ENCODE peak calls at places on chromosomes 1 and 21, in eight cellular contexts. A is brain microvascular endothelial cell, L is hepatocyte, X is gastrocnemius medialis, W is BE2C, H is PC-3, K is fibroblast of villous mesenchyme, U is A549. Z is an unnamed sample.

GRCh38 chr1:116182019-116182714 is 71.0 kb downstream of the MAB21L3 start:
- DNase-seq in A (no peak), L (no peak), X (no peak), W (no peak), H (no peak), K (no peak), U (no peak), Z (no peak)

GRCh38 chr1:244680667-244681066 is 27.7 kb downstream of the DESI2 start:
- DNase-seq in A (no peak), L (no peak), X (no peak), W (no peak), H (no peak), K (no peak), U (no peak), Z (peak)

GRCh38 chr1:202553560-202554038 is 156.7 kb downstream of the SYT2 start:
- DNase-seq in A (peak), L (peak), X (no peak), W (no peak), H (no peak), K (peak), U (peak), Z (no peak)

GRCh38 chr21:35417762-35418161 is 368.7 kb upstream of the RUNX1 start:
- DNase-seq in A (no peak), L (no peak), X (no peak), W (no peak), H (no peak), K (no peak), U (no peak), Z (no peak)

GRCh38 chr1:36731226-36732037 is 248.7 kb upstream of the CSF3R start:
- DNase-seq in A (no peak), L (no peak), X (no peak), W (no peak), H (no peak), K (no peak), U (no peak), Z (no peak)

GRCh38 chr21:22145555-22145954 is 1147.3 kb downstream of the NCAM2 start:
- DNase-seq in A (no peak), L (no peak), X (no peak), W (no peak), H (no peak), K (no peak), U (no peak), Z (no peak)

GRCh38 chr1:161200992-161201827 is 957 bp upstream of the NDUFS2 start:
- DNase-seq in A (peak), L (no peak), X (peak), W (no peak), H (no peak), K (peak), U (no peak), Z (no peak)

GRCh38 chr21:29238967-29239289 is 59.8 kb upstream of the BACH1 start:
- DNase-seq in A (peak), L (no peak), X (no peak), W (no peak), H (no peak), K (peak), U (no peak), Z (no peak)

GRCh38 chr1:112614460-112615065 is 4.4 kb downstream of the ST7L start:
- DNase-seq in A (peak), L (peak), X (no peak), W (peak), H (peak), K (peak), U (peak), Z (peak)

GRCh38 chr1:225428879-225429455 is 1.1 kb upstream of the LBR start:
- DNase-seq in A (no peak), L (no peak), X (no peak), W (no peak), H (no peak), K (no peak), U (no peak), Z (no peak)

GRCh38 chr1:26597629-26598039 is 68.1 kb downstream of the RPS6KA1 start:
- DNase-seq in A (no peak), L (peak), X (no peak), W (no peak), H (peak), K (peak), U (peak), Z (peak)

GRCh38 chr1:48109390-48110009 is 112.3 kb upstream of the TRABD2B start:
- DNase-seq in A (peak), L (peak), X (no peak), W (peak), H (peak), K (peak), U (peak), Z (peak)

DNA sequence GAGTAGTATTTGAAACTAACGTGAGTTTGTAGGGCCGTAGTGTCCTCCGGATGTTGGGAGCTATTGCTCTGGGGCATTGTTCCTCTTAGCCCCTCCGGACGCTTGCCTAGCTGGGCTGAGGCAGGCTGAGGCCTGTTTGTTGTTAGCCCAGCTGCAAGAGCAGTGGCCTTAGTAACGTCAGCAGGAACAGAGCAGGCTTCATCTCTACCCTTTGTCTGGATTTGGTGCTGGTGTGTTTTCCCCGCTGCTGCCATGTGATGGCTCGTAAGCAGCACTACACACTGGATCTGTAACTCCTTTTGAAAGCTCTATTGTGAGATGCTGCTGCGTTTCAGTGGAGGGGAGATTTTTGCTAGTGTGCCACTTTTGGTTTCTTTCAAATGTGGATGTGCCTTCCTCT is 57.7 kb downstream of the DNM3 start:
- DNase-seq in A (no peak), L (no peak), X (no peak), W (no peak), H (no peak), K (no peak), U (no peak), Z (peak)
- H3K4me3 ChIP-seq in A (no peak), L (no peak), X (no peak), W (no peak), H (no peak), K (no peak), U (no peak), Z (no peak)

GRCh38 chr1:32963746-32964460 is 706 bp downstream of the RNF19B start:
- DNase-seq in A (peak), L (peak), X (peak), W (peak), H (peak), K (peak), U (peak), Z (peak)
- TF ChIP-seq CTCF in A (peak), L (no peak), X (no peak), W (no peak), H (no peak), K (no peak), U (no peak), Z (no peak)

DNA sequence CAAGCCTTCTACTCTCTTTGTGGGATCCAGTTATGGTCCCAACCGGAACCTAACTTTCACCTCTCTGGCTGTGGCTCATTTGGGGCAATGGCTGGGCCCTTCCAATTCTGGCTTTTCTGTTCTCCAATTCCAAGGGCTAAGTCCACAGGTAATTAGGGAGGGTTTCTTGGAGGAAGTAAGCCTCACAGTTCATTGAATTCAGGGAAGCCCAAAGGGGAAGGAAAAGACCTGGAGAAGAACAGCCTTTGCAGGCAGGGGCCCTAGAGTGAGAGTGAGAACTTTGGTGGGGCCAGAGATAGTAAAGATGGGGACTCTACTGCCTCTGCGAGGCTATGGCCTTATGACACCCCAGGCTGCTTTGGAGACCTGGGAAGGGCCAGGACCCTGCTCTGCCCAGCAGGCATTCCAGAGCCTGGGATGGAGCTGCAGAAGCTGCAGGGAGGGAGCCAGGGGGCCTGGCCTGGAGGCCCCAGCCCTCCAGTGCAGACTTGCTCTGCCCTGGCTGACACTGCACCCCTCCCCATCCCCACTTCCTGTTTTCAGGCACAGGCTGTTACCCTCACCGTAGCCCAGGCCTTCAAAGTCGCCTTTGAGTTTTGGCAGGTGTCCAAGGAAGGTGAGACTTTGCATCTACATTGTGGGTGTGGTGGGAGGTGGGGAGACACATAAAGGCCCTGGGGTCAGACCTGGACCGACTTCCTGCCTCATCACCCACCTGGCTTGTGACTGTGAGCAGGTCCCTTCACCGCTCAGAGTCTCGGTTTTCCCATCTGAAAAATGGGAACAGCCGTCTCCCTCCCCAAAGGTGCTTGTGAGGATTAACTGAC is 18.9 kb downstream of the LDLRAP1 start:
- DNase-seq in A (no peak), L (no peak), X (no peak), W (no peak), H (no peak), K (no peak), U (no peak), Z (peak)
- H3K4me3 ChIP-seq in A (no peak), L (no peak), X (no peak), W (no peak), H (no peak), K (no peak), U (no peak), Z (no peak)

GRCh38 chr1:87028576-87028975 is 114.1 kb downstream of the HS2ST1 start:
- DNase-seq in A (no peak), L (no peak), X (no peak), W (no peak), H (no peak), K (no peak), U (no peak), Z (no peak)

GRCh38 chr1:87030740-87031400 is 116.4 kb downstream of the HS2ST1 start:
- DNase-seq in A (no peak), L (no peak), X (no peak), W (no peak), H (no peak), K (no peak), U (no peak), Z (no peak)

DNA sequence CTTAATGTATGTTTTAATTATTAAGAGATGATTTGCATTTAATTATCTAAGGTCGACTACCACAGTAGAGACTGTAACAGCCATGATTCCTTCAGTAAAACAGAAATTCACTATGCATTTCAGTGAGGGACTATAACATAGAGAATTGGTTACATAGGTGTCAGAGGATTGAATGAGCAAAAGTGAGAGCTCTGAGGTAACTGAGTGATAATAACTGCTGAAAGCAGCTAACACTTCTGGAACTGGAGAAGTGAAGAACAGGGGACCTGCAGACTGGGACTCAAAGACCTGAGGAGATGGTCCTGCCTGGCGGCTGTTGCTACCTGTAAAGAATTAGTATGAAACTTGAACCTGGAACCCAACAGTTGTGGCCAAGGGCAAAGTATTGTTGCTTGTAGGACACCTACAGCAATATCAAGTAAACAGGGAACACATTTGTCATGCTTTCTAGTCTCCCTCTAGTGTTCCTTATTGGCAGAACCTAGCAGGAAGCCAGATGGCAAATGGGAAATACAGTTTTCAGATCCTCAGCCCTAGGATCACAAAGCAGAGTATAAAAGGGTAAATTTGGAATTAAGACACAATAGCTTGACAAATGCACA is 110.6 kb downstream of the HS2ST1 start:
- DNase-seq in A (peak), L (peak), X (no peak), W (no peak), H (peak), K (peak), U (peak), Z (peak)
- TF ChIP-seq CTCF in A (peak), L (peak), X (peak), W (peak), H (peak), K (peak), U (peak), Z (peak)

GRCh38 chr21:16070207-16070651 is 340.4 kb downstream of the USP25 start:
- DNase-seq in A (no peak), L (no peak), X (no peak), W (peak), H (peak), K (no peak), U (no peak), Z (no peak)

GRCh38 chr21:16071761-16072160 is 342.0 kb downstream of the USP25 start:
- DNase-seq in A (no peak), L (no peak), X (no peak), W (no peak), H (no peak), K (no peak), U (no peak), Z (no peak)

GRCh38 chr21:16072176-16072575 is 342.4 kb downstream of the USP25 start:
- DNase-seq in A (no peak), L (no peak), X (no peak), W (no peak), H (no peak), K (no peak), U (no peak), Z (no peak)

GRCh38 chr21:16069713-16070112 is 339.9 kb downstream of the USP25 start:
- DNase-seq in A (no peak), L (no peak), X (no peak), W (no peak), H (no peak), K (no peak), U (no peak), Z (peak)

DNA sequence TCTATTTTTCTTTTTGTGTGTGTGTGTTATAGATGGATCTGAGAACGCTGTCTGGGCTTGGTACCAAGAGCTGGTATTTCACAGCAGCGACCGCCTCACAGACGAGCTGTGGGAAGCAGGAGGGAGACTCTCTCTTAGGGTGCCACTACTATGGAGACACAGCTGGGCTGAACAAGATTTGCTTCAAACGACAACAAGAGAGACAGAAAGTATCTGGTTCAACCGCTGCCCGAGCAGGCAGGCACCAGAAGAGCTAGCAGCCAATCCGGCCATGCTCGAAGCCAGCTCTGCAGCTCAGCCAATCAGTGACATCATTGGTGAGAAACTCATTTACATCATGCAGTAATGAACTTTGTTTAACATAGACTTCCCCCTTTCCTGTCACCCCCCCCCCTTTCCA is 341.3 kb downstream of the USP25 start:
- DNase-seq in A (no peak), L (no peak), X (no peak), W (peak), H (no peak), K (peak), U (no peak), Z (no peak)
- H3K4me3 ChIP-seq in A (peak), L (no peak), X (peak), W (peak), H (no peak), K (peak), U (no peak), Z (no peak)

GRCh38 chr1:76293831-76294230 is 219.3 kb downstream of the ST6GALNAC3 start:
- DNase-seq in A (no peak), L (no peak), X (no peak), W (no peak), H (no peak), K (no peak), U (no peak), Z (no peak)
- TF ChIP-seq CTCF in A (no peak), L (no peak), X (no peak), W (no peak), H (no peak), K (no peak), U (no peak), Z (no peak)

GRCh38 chr1:15803380-15803779 is 4.1 kb downstream of the UQCRHL start:
- DNase-seq in A (no peak), L (peak), X (no peak), W (peak), H (peak), K (no peak), U (peak), Z (no peak)

GRCh38 chr1:15797614-15798390 is 9.6 kb downstream of the UQCRHL start:
- DNase-seq in A (no peak), L (no peak), X (no peak), W (no peak), H (peak), K (peak), U (peak), Z (peak)

GRCh38 chr1:15802234-15802965 is 5.0 kb downstream of the UQCRHL start:
- DNase-seq in A (no peak), L (no peak), X (no peak), W (no peak), H (peak), K (no peak), U (no peak), Z (no peak)

GRCh38 chr1:15799004-15799867 is 8.2 kb downstream of the UQCRHL start:
- DNase-seq in A (peak), L (peak), X (no peak), W (no peak), H (peak), K (peak), U (peak), Z (peak)

DNA sequence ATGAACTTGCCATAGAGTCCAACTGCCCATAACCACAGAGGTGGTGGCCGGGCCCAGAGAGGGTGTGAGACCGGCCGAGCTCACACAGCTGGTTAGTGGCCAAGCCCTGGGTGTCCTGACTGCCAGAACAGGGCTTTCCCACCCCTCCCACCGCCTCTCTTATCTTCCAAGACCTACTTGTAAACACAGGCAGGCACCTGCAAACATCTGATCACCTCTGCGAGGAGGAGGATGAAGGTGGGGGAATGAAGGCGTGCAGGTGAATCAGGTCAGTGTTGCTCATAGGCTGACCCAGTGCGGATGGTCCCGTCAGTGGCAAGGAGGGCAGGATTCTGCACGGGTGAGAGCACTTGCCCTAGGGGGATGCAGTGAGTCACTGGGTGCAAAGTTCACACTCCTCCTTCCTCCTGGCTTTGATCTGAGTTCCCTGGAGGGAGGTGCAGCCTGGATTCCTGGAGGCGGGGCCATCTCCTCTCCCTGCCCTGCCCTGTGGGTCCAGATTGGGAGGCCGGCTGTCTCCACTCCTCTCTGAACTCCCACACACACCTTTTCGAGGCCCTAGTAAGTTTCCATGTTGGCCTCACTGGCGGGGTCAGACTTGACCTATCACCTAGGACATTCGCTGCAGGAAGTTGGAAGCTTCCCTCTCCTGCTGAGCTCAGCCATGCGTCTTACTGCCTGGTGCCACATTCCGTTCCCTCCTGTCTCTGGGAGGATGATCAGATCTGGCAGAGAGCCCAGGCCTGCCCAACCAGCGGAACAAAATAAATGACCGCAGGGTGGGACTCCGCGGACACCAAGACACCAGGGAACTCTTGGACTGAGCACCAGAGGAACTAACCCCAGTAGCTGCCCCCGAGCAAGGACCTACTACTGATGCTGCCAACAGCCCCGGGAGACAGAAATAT is 7.3 kb downstream of the UQCRHL start:
- DNase-seq in A (peak), L (peak), X (no peak), W (peak), H (peak), K (peak), U (peak), Z (peak)
- H3K4me3 ChIP-seq in A (no peak), L (no peak), X (no peak), W (no peak), H (peak), K (no peak), U (peak), Z (no peak)

GRCh38 chr1:5765997-5766913 is 226.0 kb downstream of the NPHP4 start:
- DNase-seq in A (no peak), L (no peak), X (no peak), W (no peak), H (no peak), K (no peak), U (no peak), Z (no peak)

GRCh38 chr1:5769146-5769545 is 223.1 kb downstream of the NPHP4 start:
- DNase-seq in A (no peak), L (no peak), X (no peak), W (no peak), H (no peak), K (no peak), U (no peak), Z (no peak)

GRCh38 chr1:5769760-5770159 is 222.5 kb downstream of the NPHP4 start:
- DNase-seq in A (no peak), L (no peak), X (no peak), W (no peak), H (no peak), K (no peak), U (no peak), Z (no peak)

GRCh38 chr1:5765465-5765864 is 226.8 kb downstream of the NPHP4 start:
- DNase-seq in A (no peak), L (no peak), X (no peak), W (no peak), H (no peak), K (no peak), U (no peak), Z (no peak)

GRCh38 chr1:5768014-5768413 is 224.2 kb downstream of the NPHP4 start:
- DNase-seq in A (no peak), L (no peak), X (no peak), W (no peak), H (no peak), K (no peak), U (no peak), Z (no peak)
- TF ChIP-seq CTCF in A (no peak), L (no peak), X (no peak), W (no peak), H (peak), K (no peak), U (no peak), Z (no peak)

DNA sequence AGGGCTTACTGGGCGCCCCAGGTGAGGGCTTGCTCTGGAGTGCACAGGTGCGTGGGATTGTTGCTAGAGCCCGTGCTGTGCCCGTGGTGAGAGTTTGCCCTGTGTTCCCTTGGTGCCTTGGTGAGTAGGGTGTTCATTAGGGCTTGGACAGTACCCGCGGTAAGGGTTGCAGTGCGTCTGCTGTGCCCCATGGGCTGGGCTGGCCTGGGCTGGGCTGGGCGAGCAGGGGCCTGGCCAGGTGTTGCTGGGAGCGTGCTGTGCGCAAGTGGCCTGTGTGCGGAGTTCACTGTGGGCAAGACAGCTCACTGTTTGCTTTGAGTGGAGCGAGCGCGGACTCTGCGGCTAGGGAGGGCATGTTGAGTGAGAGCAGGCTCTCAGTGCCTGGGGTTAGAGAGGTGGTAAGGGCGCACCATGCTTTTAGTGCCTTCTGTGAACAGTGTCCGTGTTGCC is 724 bp downstream of the CR1L start:
- DNase-seq in A (no peak), L (no peak), X (no peak), W (no peak), H (no peak), K (no peak), U (no peak), Z (no peak)
- H3K4me3 ChIP-seq in A (peak), L (no peak), X (peak), W (peak), H (no peak), K (peak), U (no peak), Z (no peak)